ENCODE peak calls at places on chromosomes 6 and 20, in seven cellular contexts. Z is H7, Y is MCF 10A, T is GM13977, M is nucleus accumbens, L is smooth muscle cell of the brain vasculature, G is AG08396. N is an unnamed sample.

GRCh38 chr6:50333696-50334095 is 284.0 kb upstream of the DEFB112 start:
- DNase-seq in T (no peak), L (no peak), G (no peak), M (no peak), Z (no peak), Y (peak; percentile 10), N (no peak)

GRCh38 chr6:142448091-142448729 is 146.4 kb downstream of the ADGRG6 start:
- DNase-seq in L (no peak), G (no peak), M (no peak), T (no peak), Z (no peak), Y (no peak), N (no peak)

GRCh38 chr20:62628691-62629090 is 13.6 kb upstream of the SLCO4A1 start:
- DNase-seq in G (no peak), L (no peak), M (no peak), Z (peak; percentile 83), Y (no peak), T (no peak), N (no peak)

GRCh38 chr20:58709013-58709702 is 16.6 kb downstream of the NPEPL1 start:
- DNase-seq in M (no peak), Z (peak; percentile 18), L (no peak), T (no peak), G (no peak), Y (no peak), N (no peak)

GRCh38 chr20:13765299-13765698 is 19.4 kb downstream of the ESF1 start:
- DNase-seq in T (no peak), M (no peak), Y (no peak), G (no peak), L (no peak), Z (no peak), N (no peak)

GRCh38 chr6:20626165-20626564 is 91.9 kb downstream of the CDKAL1 start:
- DNase-seq in G (no peak), Y (no peak), M (no peak), L (no peak), Z (no peak), T (no peak), N (no peak)

GRCh38 chr6:161091972-161092701 is 100.6 kb downstream of the MAP3K4 start:
- DNase-seq in L (no peak), T (no peak), Z (no peak), G (no peak), Y (peak; percentile 41), M (no peak), N (peak; percentile 50)

GRCh38 chr20:37276494-37277252 is 12.8 kb upstream of the MANBAL start:
- DNase-seq in M (no peak), G (peak; percentile 76), Z (no peak), Y (peak; percentile 78), L (peak; percentile 85), T (peak; percentile 68), N (peak; percentile 71)

GRCh38 chr6:137904822-137905617 is 38.0 kb downstream of the TNFAIP3 start:
- DNase-seq in M (no peak), Y (no peak), L (no peak), G (no peak), Z (no peak), T (peak; percentile 21), N (no peak)

GRCh38 chr6:18551228-18551627 is 164.1 kb downstream of the RNF144B start:
- DNase-seq in Y (peak; percentile 52), G (peak; percentile 42), Z (no peak), T (no peak), L (no peak), M (no peak), N (peak; percentile 32)

GRCh38 chr20:53154540-53154939 is 182.4 kb downstream of the TSHZ2 start:
- DNase-seq in M (no peak), T (peak; percentile 9), Y (no peak), G (no peak), L (no peak), Z (no peak), N (no peak)

GRCh38 chr6:151616600-151616999 is 122.8 kb downstream of the CCDC170 start:
- DNase-seq in Z (no peak), M (no peak), L (no peak), G (no peak), Y (no peak), T (no peak), N (no peak)

GRCh38 chr20:3670511-3670910 is 7.3 kb upstream of the GFRA4 start:
- DNase-seq in L (no peak), T (no peak), G (no peak), M (no peak), Y (no peak), Z (peak; percentile 77), N (no peak)

GRCh38 chr20:24808616-24809015 is 140.5 kb upstream of the CST7 start:
- DNase-seq in M (no peak), L (no peak), G (no peak), T (no peak), Z (no peak), Y (no peak), N (no peak)

GRCh38 chr6:138387577-138388368 is 10.1 kb downstream of the SMIM28 start:
- DNase-seq in L (no peak), T (no peak), G (no peak), M (no peak), Z (no peak), Y (no peak), N (no peak)

GRCh38 chr6:45419574-45420082 is 41.9 kb upstream of the SUPT3H start:
- DNase-seq in T (peak; percentile 23), G (peak; percentile 37), L (no peak), M (no peak), Y (peak; percentile 68), Z (peak; percentile 78), N (no peak)

GRCh38 chr6:146028250-146028789 is 542 bp upstream of the GRM1 start:
- DNase-seq in M (peak; percentile 7), Y (peak; percentile 59), Z (peak; percentile 82), L (peak; percentile 23), G (peak; percentile 84), T (peak; percentile 45), N (peak; percentile 71)

GRCh38 chr6:39980839-39981580 is 46.7 kb upstream of the MOCS1 start:
- DNase-seq in M (no peak), G (peak; percentile 59), Y (peak; percentile 63), T (peak; percentile 16), Z (peak; percentile 64), L (no peak), N (peak; percentile 61)

GRCh38 chr6:5053864-5054426 is 31.2 kb upstream of the PPP1R3G start:
- DNase-seq in Y (no peak), L (peak; percentile 7), M (no peak), Z (no peak), G (no peak), T (no peak), N (no peak)

GRCh38 chr6:156557269-156557885 is 219.8 kb upstream of the ARID1B start:
- DNase-seq in Z (peak; percentile 72), L (no peak), Y (no peak), M (peak; percentile 30), G (peak; percentile 31), T (peak; percentile 34), N (no peak)

GRCh38 chr6:12842126-12842525 is 125.6 kb downstream of the PHACTR1 start:
- DNase-seq in Z (no peak), L (no peak), G (no peak), T (no peak), M (no peak), Y (no peak), N (no peak)

GRCh38 chr20:2234788-2235187 is 61.0 kb upstream of the TGM3 start:
- DNase-seq in Y (no peak), M (no peak), Z (peak; percentile 34), L (no peak), T (no peak), G (no peak), N (no peak)

GRCh38 chr6:37514377-37514776 is 14.7 kb upstream of the CCDC167 start:
- DNase-seq in Y (peak; percentile 63), L (no peak), Z (no peak), G (no peak), T (no peak), M (no peak), N (peak; percentile 58)

GRCh38 chr6:136677344-136677743 is 114.9 kb downstream of the MAP3K5 start:
- DNase-seq in L (no peak), T (no peak), M (no peak), Z (no peak), Y (no peak), G (no peak), N (no peak)

GRCh38 chr6:152054441-152054840 is 247.0 kb downstream of the ESR1 start:
- DNase-seq in L (no peak), Y (peak; percentile 42), M (no peak), T (no peak), Z (no peak), G (no peak), N (peak; percentile 37)

N was measured in RWPE1.